ENCODE peak calls at places on chromosome 10, in ten cellular contexts. G, Y, R, H, Q, Z, I, E, X and A are unnamed samples.

GRCh38 chr10:110574420-110574819 is 6.9 kb downstream of the SMC3 start:
- DNase-seq in Y (no peak), Z (no peak), X (no peak), Q (no peak), E (no peak), G (no peak), H (no peak), R (no peak), I (no peak), A (no peak)

GRCh38 chr10:124496620-124497019 is 35.0 kb downstream of the LHPP start:
- DNase-seq in E (no peak), Z (no peak), H (no peak), I (no peak), R (no peak), Q (no peak), G (no peak), X (no peak), Y (no peak), A (no peak)

GRCh38 chr10:60434418-60435046 is 44.9 kb upstream of the ANK3 start:
- DNase-seq in R (no peak), E (no peak), Z (no peak), I (peak), G (peak), Y (no peak), Q (peak), H (no peak), X (peak), A (no peak)

GRCh38 chr10:77405771-77406241 is 231.8 kb downstream of the KCNMA1 start:
- DNase-seq in E (peak), X (peak), R (peak), Y (no peak), H (peak), Z (peak), Q (peak), I (peak), G (peak), A (no peak)

GRCh38 chr10:48667960-48668541 is 16.6 kb upstream of the WDFY4 start:
- DNase-seq in Z (no peak), E (no peak), Y (no peak), Q (peak), G (no peak), I (no peak), X (no peak), R (peak), H (no peak), A (no peak)

GRCh38 chr10:109957092-109957797 is 33.9 kb upstream of the XPNPEP1 start:
- DNase-seq in R (peak), Q (no peak), Z (no peak), E (no peak), I (no peak), H (no peak), X (no peak), Y (no peak), G (no peak), A (no peak)

GRCh38 chr10:84428711-84429110 is 100.3 kb downstream of the CCSER2 start:
- DNase-seq in Q (no peak), X (no peak), G (no peak), I (no peak), R (no peak), H (no peak), E (no peak), Y (no peak), Z (no peak), A (no peak)

GRCh38 chr10:19952611-19953010 is 136.4 kb downstream of the PLXDC2 start:
- DNase-seq in Y (no peak), G (no peak), E (no peak), Z (no peak), H (no peak), R (no peak), I (no peak), Q (no peak), X (no peak), A (no peak)

GRCh38 chr10:83373659-83374058 is 765.6 kb upstream of the GHITM start:
- DNase-seq in Y (no peak), E (no peak), I (peak), H (no peak), Q (no peak), Z (no peak), G (peak), R (no peak), X (no peak), A (no peak)

GRCh38 chr10:22611425-22612111 is 102.8 kb downstream of the PIP4K2A start:
- DNase-seq in I (no peak), Q (peak), G (no peak), Y (no peak), H (no peak), X (no peak), R (peak), E (no peak), Z (no peak), A (no peak)

GRCh38 chr10:21355591-21356011 is 169.9 kb downstream of the SKIDA1 start:
- DNase-seq in E (no peak), Z (no peak), G (no peak), X (no peak), I (no peak), R (no peak), Q (no peak), H (no peak), Y (no peak), A (no peak)

GRCh38 chr10:127415901-127416630 is 133.0 kb upstream of the NPS start:
- DNase-seq in R (no peak), E (no peak), Y (no peak), X (no peak), I (no peak), H (no peak), G (no peak), Q (no peak), Z (no peak), A (no peak)

GRCh38 chr10:117441812-117442443 is 66.7 kb upstream of the PDZD8 start:
- DNase-seq in Y (peak), G (no peak), Q (no peak), E (peak), X (peak), I (no peak), H (peak), R (no peak), Z (no peak), A (peak)

GRCh38 chr10:93493162-93493561 is 3.2 kb upstream of the CEP55 start:
- DNase-seq in G (no peak), I (peak), X (no peak), E (no peak), R (no peak), Q (no peak), Y (no peak), Z (no peak), H (no peak), A (no peak)

GRCh38 chr10:37803269-37803668 is 54.1 kb downstream of the ZNF248 start:
- DNase-seq in I (no peak), Q (no peak), H (no peak), Y (no peak), E (no peak), Z (no peak), X (no peak), R (no peak), G (no peak), A (no peak)

GRCh38 chr10:132450466-132450824 is 53.4 kb downstream of the PWWP2B start:
- DNase-seq in E (no peak), I (no peak), H (no peak), Q (no peak), R (no peak), G (no peak), Z (no peak), X (no peak), Y (no peak), A (no peak)

GRCh38 chr10:28975891-28976471 is 298.7 kb downstream of the BAMBI start:
- DNase-seq in R (no peak), I (no peak), H (no peak), Q (no peak), Y (no peak), G (no peak), E (no peak), X (no peak), Z (no peak), A (peak)

GRCh38 chr10:30883116-30883515 is 148.5 kb downstream of the ZNF438 start:
- DNase-seq in E (no peak), X (no peak), Y (no peak), R (no peak), G (no peak), H (no peak), I (no peak), Q (no peak), Z (no peak), A (no peak)

GRCh38 chr10:118521415-118522117 is 73.9 kb downstream of the PRLHR start:
- DNase-seq in H (no peak), G (no peak), I (no peak), X (no peak), E (no peak), Z (no peak), Y (no peak), Q (no peak), R (no peak), A (no peak)

GRCh38 chr10:132449051-132449825 is 52.2 kb downstream of the PWWP2B start:
- DNase-seq in Q (peak), Z (peak), H (no peak), Y (no peak), R (no peak), I (no peak), E (peak), X (no peak), G (peak), A (no peak)

GRCh38 chr10:113094114-113094486 is 144.1 kb downstream of the TCF7L2 start:
- DNase-seq in X (no peak), Q (no peak), G (no peak), R (peak), E (no peak), I (no peak), Z (no peak), H (no peak), Y (no peak), A (no peak)

GRCh38 chr10:34575882-34576281 is 239.2 kb downstream of the PARD3 start:
- DNase-seq in E (no peak), Q (no peak), Z (no peak), Y (no peak), G (no peak), I (no peak), X (no peak), H (no peak), R (no peak), A (peak)

DNA sequence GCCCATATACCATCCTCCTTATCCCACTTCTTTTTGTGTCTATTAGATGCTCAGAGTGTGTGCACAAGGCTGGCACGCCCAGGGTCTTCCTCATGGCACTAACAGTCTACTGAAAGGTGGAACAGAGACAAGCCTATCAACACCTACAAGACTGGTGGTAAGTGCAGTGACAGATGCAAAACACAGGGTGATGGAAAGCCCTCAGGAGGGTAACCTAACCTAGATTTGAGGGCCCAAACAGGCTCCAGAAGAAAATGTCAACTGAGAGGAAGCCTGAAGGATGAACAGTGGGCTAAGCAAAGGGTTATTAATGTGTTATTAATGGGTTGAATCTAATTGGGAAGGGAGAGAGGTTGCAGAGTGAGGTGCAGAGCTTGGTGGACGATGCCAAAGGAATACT is 1.2 kb upstream of the FAS start:
- DNase-seq in I (no peak), R (no peak), E (no peak), X (no peak), G (no peak), Z (no peak), Q (no peak), Y (no peak), H (no peak), A (no peak)
- H3K4me3 ChIP-seq in I (peak), R (peak), E (peak), X (no peak), G (peak), Z (no peak), Q (peak), Y (peak), H (peak), A (peak)

GRCh38 chr10:932589-932988 is 1.1 kb upstream of the LARP4B start:
- DNase-seq in X (no peak), E (no peak), Q (peak), Z (no peak), I (peak), R (no peak), H (no peak), Y (no peak), G (peak), A (no peak)
- H3K4me3 ChIP-seq in X (peak), E (peak), Q (peak), Z (no peak), I (no peak), R (peak), H (peak), Y (peak), G (no peak), A (no peak)

GRCh38 chr10:3471927-3472704 is 299.5 kb upstream of the PITRM1 start:
- DNase-seq in Y (no peak), I (peak), G (no peak), R (no peak), H (no peak), Z (peak), Q (peak), E (no peak), X (no peak), A (no peak)
- H3K4me3 ChIP-seq in Y (no peak), I (no peak), G (no peak), R (peak), H (peak), Z (no peak), Q (peak), E (peak), X (peak), A (no peak)

GRCh38 chr10:129955591-129956284 is 8.3 kb downstream of the EBF3 start:
- DNase-seq in R (no peak), Y (no peak), X (peak), Q (no peak), I (no peak), G (no peak), Z (no peak), H (no peak), E (no peak), A (no peak)
- H3K4me3 ChIP-seq in R (no peak), Y (no peak), X (no peak), Q (no peak), I (no peak), G (no peak), Z (no peak), H (no peak), E (no peak), A (no peak)

GRCh38 chr10:17244712-17245365 is 16.8 kb downstream of the VIM start:
- DNase-seq in Y (no peak), Z (no peak), H (no peak), I (no peak), E (no peak), G (no peak), Q (no peak), X (no peak), R (no peak), A (no peak)
- H3K4me3 ChIP-seq in Y (no peak), Z (no peak), H (no peak), I (no peak), E (no peak), G (no peak), Q (no peak), X (no peak), R (no peak), A (no peak)

DNA sequence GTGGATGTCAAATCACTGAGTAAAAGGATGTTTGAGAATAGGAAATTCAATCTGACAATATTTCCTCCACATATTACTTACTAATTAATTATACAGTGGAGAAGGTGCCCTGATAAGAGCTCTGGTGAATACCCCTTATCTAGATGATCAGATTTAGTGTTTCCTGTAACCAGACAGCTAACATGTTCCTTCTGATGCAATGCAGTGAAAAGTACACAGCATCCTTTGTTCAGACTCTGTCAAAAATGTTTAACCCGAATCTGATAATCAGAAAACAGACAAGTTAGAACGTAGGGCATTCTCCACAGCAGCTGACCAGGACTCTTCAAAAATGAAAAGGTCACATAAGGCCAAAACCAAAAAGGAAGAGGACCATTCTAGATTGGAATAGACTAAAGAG is 46.2 kb downstream of the WDR11 start:
- DNase-seq in Z (no peak), R (no peak), X (no peak), E (no peak), Y (no peak), Q (no peak), H (no peak), I (no peak), G (no peak), A (peak)
- H3K4me3 ChIP-seq in Z (no peak), R (no peak), X (no peak), E (no peak), Y (no peak), Q (no peak), H (no peak), I (no peak), G (no peak), A (no peak)

GRCh38 chr10:131249957-131250347 is 61.6 kb downstream of the TCERG1L start:
- DNase-seq in Y (no peak), X (no peak), Q (no peak), H (no peak), R (no peak), I (no peak), Z (no peak), E (no peak), G (no peak), A (no peak)
- H3K4me3 ChIP-seq in Y (no peak), X (no peak), Q (no peak), H (no peak), R (no peak), I (no peak), Z (no peak), E (no peak), G (no peak), A (no peak)

GRCh38 chr10:50993817-50994251 is 80.5 kb upstream of the PRKG1 start:
- DNase-seq in X (no peak), I (no peak), Y (peak), H (no peak), E (no peak), Q (peak), G (no peak), Z (peak), R (no peak), A (no peak)
- H3K4me3 ChIP-seq in X (no peak), I (peak), Y (peak), H (peak), E (peak), Q (peak), G (peak), Z (no peak), R (no peak), A (peak)

DNA sequence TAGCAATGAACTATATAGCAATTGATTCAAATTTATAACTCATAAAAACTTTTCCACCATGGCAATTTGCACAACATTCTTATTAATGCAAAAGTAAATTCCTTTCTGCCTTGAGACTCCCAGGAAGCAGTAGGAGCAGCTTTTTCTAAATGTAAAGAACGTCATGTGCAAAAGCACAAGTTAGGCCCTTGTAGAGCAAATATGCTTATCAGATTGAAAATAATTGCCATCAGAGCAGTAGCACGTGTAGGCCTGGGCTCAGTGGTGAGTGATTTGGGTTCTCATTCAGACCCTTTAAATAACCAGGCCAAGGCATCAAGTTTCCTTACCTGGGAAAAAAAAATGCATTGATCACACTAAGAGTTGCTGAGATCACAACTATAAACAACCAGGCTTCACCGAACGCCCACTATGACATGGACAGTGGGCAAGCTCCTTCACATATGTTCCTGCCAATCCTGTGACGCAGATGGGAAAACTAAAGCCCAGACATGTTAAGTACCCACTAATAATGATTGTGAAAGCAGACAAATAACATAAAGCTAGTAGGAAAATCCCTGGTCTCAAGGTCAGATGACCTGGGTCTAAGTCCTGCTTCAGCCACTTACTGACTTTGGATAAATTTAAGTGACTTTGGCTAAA is 22.1 kb upstream of the SAR1A start:
- DNase-seq in E (no peak), I (no peak), Y (no peak), Q (no peak), X (no peak), Z (no peak), R (no peak), G (no peak), H (no peak), A (no peak)
- H3K4me3 ChIP-seq in E (no peak), I (no peak), Y (no peak), Q (no peak), X (no peak), Z (no peak), R (no peak), G (no peak), H (no peak), A (no peak)